ENCODE peak calls at places on chromosomes 12 and 14, in seven cellular contexts. One of them, this sample, is unnamed.

GRCh38 chr14:89401783-89402182 is 15.2 kb downstream of the FOXN3 start:
- DNase-seq in hepatocyte: no peak
- DNase-seq in GM10248: no peak
- DNase-seq in BE2C: no peak
- DNase-seq in AG04450: no peak
- DNase-seq in left ventricle myocardium inferior: no peak
- DNase-seq in HFFc6: no peak
- DNase-seq in this sample: no peak

GRCh38 chr14:76546426-76547221 is 170.7 kb downstream of the ESRRB start:
- DNase-seq in hepatocyte: peak
- DNase-seq in GM10248: peak
- DNase-seq in BE2C: peak
- DNase-seq in AG04450: no peak
- DNase-seq in left ventricle myocardium inferior: no peak
- DNase-seq in HFFc6: peak
- DNase-seq in this sample: peak

GRCh38 chr12:56358836-56359532 is 923 bp downstream of the STAT2 start:
- DNase-seq in hepatocyte: no peak
- DNase-seq in GM10248: no peak
- DNase-seq in BE2C: no peak
- DNase-seq in AG04450: peak
- DNase-seq in left ventricle myocardium inferior: no peak
- DNase-seq in HFFc6: peak
- DNase-seq in this sample: no peak

GRCh38 chr12:63948211-63948610 is 103.7 kb downstream of the SRGAP1 start:
- DNase-seq in hepatocyte: no peak
- DNase-seq in GM10248: no peak
- DNase-seq in BE2C: no peak
- DNase-seq in AG04450: no peak
- DNase-seq in left ventricle myocardium inferior: no peak
- DNase-seq in HFFc6: no peak
- DNase-seq in this sample: no peak

GRCh38 chr14:22524784-22525161 is 64.3 kb downstream of the DAD1 start:
- DNase-seq in hepatocyte: no peak
- DNase-seq in GM10248: no peak
- DNase-seq in BE2C: no peak
- DNase-seq in AG04450: no peak
- DNase-seq in left ventricle myocardium inferior: no peak
- DNase-seq in HFFc6: peak
- DNase-seq in this sample: no peak

GRCh38 chr12:6662602-6662905 is 365 bp downstream of the ING4 start:
- DNase-seq in hepatocyte: no peak
- DNase-seq in GM10248: no peak
- DNase-seq in BE2C: no peak
- DNase-seq in AG04450: no peak
- DNase-seq in left ventricle myocardium inferior: no peak
- DNase-seq in HFFc6: no peak
- DNase-seq in this sample: no peak

GRCh38 chr14:34000396-34000795 is 49.5 kb upstream of the EGLN3 start:
- DNase-seq in hepatocyte: no peak
- DNase-seq in GM10248: no peak
- DNase-seq in BE2C: no peak
- DNase-seq in AG04450: no peak
- DNase-seq in left ventricle myocardium inferior: no peak
- DNase-seq in HFFc6: no peak
- DNase-seq in this sample: no peak

GRCh38 chr14:101707285-101707842 is 54.1 kb upstream of the PPP2R5C start:
- DNase-seq in hepatocyte: peak
- DNase-seq in GM10248: peak
- DNase-seq in BE2C: peak
- DNase-seq in AG04450: peak
- DNase-seq in left ventricle myocardium inferior: no peak
- DNase-seq in HFFc6: peak
- DNase-seq in this sample: peak

GRCh38 chr12:127809236-127809635 is 457.7 kb upstream of the TMEM132C start:
- DNase-seq in hepatocyte: peak
- DNase-seq in GM10248: no peak
- DNase-seq in BE2C: no peak
- DNase-seq in AG04450: no peak
- DNase-seq in left ventricle myocardium inferior: no peak
- DNase-seq in HFFc6: peak
- DNase-seq in this sample: no peak

GRCh38 chr12:69330475-69331473 is 17.4 kb upstream of the LYZ start:
- DNase-seq in hepatocyte: peak
- DNase-seq in GM10248: peak
- DNase-seq in BE2C: peak
- DNase-seq in AG04450: no peak
- DNase-seq in left ventricle myocardium inferior: no peak
- DNase-seq in HFFc6: no peak
- DNase-seq in this sample: peak

GRCh38 chr14:69107407-69108003 is 45.4 kb downstream of the DCAF5 start:
- DNase-seq in hepatocyte: peak
- DNase-seq in GM10248: peak
- DNase-seq in BE2C: peak
- DNase-seq in AG04450: peak
- DNase-seq in left ventricle myocardium inferior: no peak
- DNase-seq in HFFc6: peak
- DNase-seq in this sample: peak

GRCh38 chr12:65667932-65668331 is 156.4 kb upstream of the HMGA2 start:
- DNase-seq in hepatocyte: no peak
- DNase-seq in GM10248: no peak
- DNase-seq in BE2C: no peak
- DNase-seq in AG04450: no peak
- DNase-seq in left ventricle myocardium inferior: no peak
- DNase-seq in HFFc6: no peak
- DNase-seq in this sample: no peak

GRCh38 chr12:47205532-47206449 is 126.0 kb upstream of the AMIGO2 start:
- DNase-seq in hepatocyte: no peak
- DNase-seq in GM10248: no peak
- DNase-seq in BE2C: no peak
- DNase-seq in AG04450: no peak
- DNase-seq in left ventricle myocardium inferior: no peak
- DNase-seq in HFFc6: no peak
- DNase-seq in this sample: no peak

GRCh38 chr12:98758331-98758730 is 113.2 kb downstream of the APAF1 start:
- DNase-seq in hepatocyte: no peak
- DNase-seq in GM10248: no peak
- DNase-seq in BE2C: no peak
- DNase-seq in AG04450: no peak
- DNase-seq in left ventricle myocardium inferior: peak
- DNase-seq in HFFc6: no peak
- DNase-seq in this sample: no peak

GRCh38 chr12:49020441-49020840 is 1.9 kb upstream of the PRKAG1 start:
- DNase-seq in hepatocyte: no peak
- DNase-seq in GM10248: no peak
- DNase-seq in BE2C: no peak
- DNase-seq in AG04450: no peak
- DNase-seq in left ventricle myocardium inferior: no peak
- DNase-seq in HFFc6: no peak
- DNase-seq in this sample: no peak

GRCh38 chr12:122079038-122079531 is 529 bp downstream of the MLXIP start:
- DNase-seq in hepatocyte: peak
- DNase-seq in GM10248: no peak
- DNase-seq in BE2C: no peak
- DNase-seq in AG04450: no peak
- DNase-seq in left ventricle myocardium inferior: no peak
- DNase-seq in HFFc6: no peak
- DNase-seq in this sample: peak

GRCh38 chr12:110606253-110606611 is 7.7 kb upstream of the TCTN1 start:
- DNase-seq in hepatocyte: no peak
- DNase-seq in GM10248: no peak
- DNase-seq in BE2C: no peak
- DNase-seq in AG04450: no peak
- DNase-seq in left ventricle myocardium inferior: no peak
- DNase-seq in HFFc6: no peak
- DNase-seq in this sample: no peak

GRCh38 chr12:110597885-110598284 is 14.8 kb upstream of the PPTC7 start:
- DNase-seq in hepatocyte: no peak
- DNase-seq in GM10248: no peak
- DNase-seq in BE2C: no peak
- DNase-seq in AG04450: no peak
- DNase-seq in left ventricle myocardium inferior: no peak
- DNase-seq in HFFc6: no peak
- DNase-seq in this sample: no peak

GRCh38 chr12:110599334-110599733 is 14.6 kb upstream of the TCTN1 start:
- DNase-seq in hepatocyte: no peak
- DNase-seq in GM10248: no peak
- DNase-seq in BE2C: no peak
- DNase-seq in AG04450: no peak
- DNase-seq in left ventricle myocardium inferior: no peak
- DNase-seq in HFFc6: no peak
- DNase-seq in this sample: no peak

DNA sequence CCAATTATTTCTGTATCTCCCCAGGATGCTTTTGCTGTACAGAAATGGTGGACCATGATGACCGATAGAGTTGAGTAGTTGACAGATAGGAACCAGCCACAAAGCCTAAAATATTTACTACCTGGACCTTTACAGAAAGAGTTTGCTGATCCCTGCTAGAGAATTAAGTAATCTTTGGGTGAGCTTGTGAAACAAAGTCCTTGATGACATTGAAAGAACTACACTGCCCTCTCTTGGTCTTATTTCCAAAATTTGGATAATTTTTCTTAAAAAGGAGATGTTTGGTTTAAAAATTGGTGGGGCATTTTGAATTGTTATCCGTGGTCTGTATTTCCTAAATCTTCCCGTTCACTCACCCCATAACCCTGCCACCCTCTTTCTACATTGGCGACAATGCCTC is 13.7 kb upstream of the TCTN1 start:
- DNase-seq in hepatocyte: peak
- DNase-seq in GM10248: peak
- DNase-seq in BE2C: no peak
- DNase-seq in AG04450: no peak
- DNase-seq in left ventricle myocardium inferior: no peak
- DNase-seq in HFFc6: peak
- DNase-seq in this sample: no peak
- TF ChIP-seq CTCF in hepatocyte: peak
- TF ChIP-seq CTCF in GM10248: peak
- TF ChIP-seq CTCF in BE2C: peak
- TF ChIP-seq CTCF in AG04450: peak
- TF ChIP-seq CTCF in left ventricle myocardium inferior: peak
- TF ChIP-seq CTCF in HFFc6: peak
- TF ChIP-seq CTCF in this sample: no peak

GRCh38 chr14:56487090-56487667 is 92.4 kb upstream of the TMEM260 start:
- DNase-seq in hepatocyte: peak
- DNase-seq in GM10248: no peak
- DNase-seq in BE2C: no peak
- DNase-seq in AG04450: no peak
- DNase-seq in left ventricle myocardium inferior: no peak
- DNase-seq in HFFc6: peak
- DNase-seq in this sample: no peak
- TF ChIP-seq CTCF in hepatocyte: peak
- TF ChIP-seq CTCF in GM10248: no peak
- TF ChIP-seq CTCF in BE2C: peak
- TF ChIP-seq CTCF in AG04450: peak
- TF ChIP-seq CTCF in left ventricle myocardium inferior: peak
- TF ChIP-seq CTCF in HFFc6: peak
- TF ChIP-seq CTCF in this sample: peak

GRCh38 chr12:13666806-13667205 is 314.6 kb downstream of the GRIN2B start:
- DNase-seq in hepatocyte: peak
- DNase-seq in GM10248: no peak
- DNase-seq in BE2C: no peak
- DNase-seq in AG04450: no peak
- DNase-seq in left ventricle myocardium inferior: no peak
- DNase-seq in HFFc6: no peak
- DNase-seq in this sample: no peak
- TF ChIP-seq CTCF in hepatocyte: peak
- TF ChIP-seq CTCF in GM10248: no peak
- TF ChIP-seq CTCF in BE2C: no peak
- TF ChIP-seq CTCF in AG04450: no peak
- TF ChIP-seq CTCF in left ventricle myocardium inferior: no peak
- TF ChIP-seq CTCF in HFFc6: no peak
- TF ChIP-seq CTCF in this sample: peak

GRCh38 chr14:95433094-95433478 is 83.4 kb downstream of the SYNE3 start:
- DNase-seq in hepatocyte: no peak
- DNase-seq in GM10248: no peak
- DNase-seq in BE2C: no peak
- DNase-seq in AG04450: no peak
- DNase-seq in left ventricle myocardium inferior: no peak
- DNase-seq in HFFc6: no peak
- DNase-seq in this sample: no peak

GRCh38 chr14:95434161-95434560 is 82.3 kb downstream of the SYNE3 start:
- DNase-seq in hepatocyte: no peak
- DNase-seq in GM10248: no peak
- DNase-seq in BE2C: no peak
- DNase-seq in AG04450: no peak
- DNase-seq in left ventricle myocardium inferior: no peak
- DNase-seq in HFFc6: no peak
- DNase-seq in this sample: no peak

GRCh38 chr14:95428557-95428956 is 87.9 kb downstream of the SYNE3 start:
- DNase-seq in hepatocyte: no peak
- DNase-seq in GM10248: no peak
- DNase-seq in BE2C: no peak
- DNase-seq in AG04450: no peak
- DNase-seq in left ventricle myocardium inferior: no peak
- DNase-seq in HFFc6: no peak
- DNase-seq in this sample: no peak

GRCh38 chr14:95432152-95433093 is 84.0 kb downstream of the SYNE3 start:
- DNase-seq in hepatocyte: peak
- DNase-seq in GM10248: no peak
- DNase-seq in BE2C: peak
- DNase-seq in AG04450: no peak
- DNase-seq in left ventricle myocardium inferior: peak
- DNase-seq in HFFc6: no peak
- DNase-seq in this sample: peak

GRCh38 chr14:95431199-95432145 is 85.0 kb downstream of the SYNE3 start:
- DNase-seq in hepatocyte: peak
- DNase-seq in GM10248: no peak
- DNase-seq in BE2C: no peak
- DNase-seq in AG04450: no peak
- DNase-seq in left ventricle myocardium inferior: no peak
- DNase-seq in HFFc6: no peak
- DNase-seq in this sample: peak
- TF ChIP-seq CTCF in hepatocyte: peak
- TF ChIP-seq CTCF in GM10248: peak
- TF ChIP-seq CTCF in BE2C: peak
- TF ChIP-seq CTCF in AG04450: peak
- TF ChIP-seq CTCF in left ventricle myocardium inferior: peak
- TF ChIP-seq CTCF in HFFc6: peak
- TF ChIP-seq CTCF in this sample: peak

GRCh38 chr12:51027342-51027835 is 1.2 kb upstream of the SLC11A2 start:
- DNase-seq in hepatocyte: no peak
- DNase-seq in GM10248: no peak
- DNase-seq in BE2C: no peak
- DNase-seq in AG04450: no peak
- DNase-seq in left ventricle myocardium inferior: no peak
- DNase-seq in HFFc6: no peak
- DNase-seq in this sample: no peak

GRCh38 chr12:51025182-51025747 is 919 bp downstream of the SLC11A2 start:
- DNase-seq in hepatocyte: no peak
- DNase-seq in GM10248: no peak
- DNase-seq in BE2C: no peak
- DNase-seq in AG04450: no peak
- DNase-seq in left ventricle myocardium inferior: no peak
- DNase-seq in HFFc6: no peak
- DNase-seq in this sample: no peak

GRCh38 chr12:51028126-51028810 is 2.1 kb upstream of the SLC11A2 start:
- DNase-seq in hepatocyte: peak
- DNase-seq in GM10248: no peak
- DNase-seq in BE2C: peak
- DNase-seq in AG04450: no peak
- DNase-seq in left ventricle myocardium inferior: no peak
- DNase-seq in HFFc6: peak
- DNase-seq in this sample: no peak

GRCh38 chr12:51023625-51024395 is 2.4 kb downstream of the SLC11A2 start:
- DNase-seq in hepatocyte: no peak
- DNase-seq in GM10248: no peak
- DNase-seq in BE2C: no peak
- DNase-seq in AG04450: no peak
- DNase-seq in left ventricle myocardium inferior: no peak
- DNase-seq in HFFc6: no peak
- DNase-seq in this sample: no peak

GRCh38 chr12:51025748-51026654 is at the start of gene SLC11A2:
- DNase-seq in hepatocyte: peak
- DNase-seq in GM10248: peak
- DNase-seq in BE2C: peak
- DNase-seq in AG04450: peak
- DNase-seq in left ventricle myocardium inferior: peak
- DNase-seq in HFFc6: peak
- DNase-seq in this sample: peak
- TF ChIP-seq CTCF in hepatocyte: peak
- TF ChIP-seq CTCF in GM10248: no peak
- TF ChIP-seq CTCF in BE2C: peak
- TF ChIP-seq CTCF in AG04450: peak
- TF ChIP-seq CTCF in left ventricle myocardium inferior: no peak
- TF ChIP-seq CTCF in HFFc6: peak
- TF ChIP-seq CTCF in this sample: no peak

This sample was measured in endothelial cell.